ENCODE peak calls at places on chromosomes 5 and 9, in ten cellular contexts. Y is progenitor cell of endocrine pancreas, G is fibroblast of villous mesenchyme, F is stomach, N is gastrocnemius medialis, B is astrocyte, M is AG04450, R is nephron progenitor cell, T is AG04449, S is body of pancreas. C is an unnamed sample.

GRCh38 chr9:5608298-5609254 is 20.3 kb upstream of the RIC1 start:
- DNase-seq in Y (no peak), G (peak), F (no peak), N (peak), B (no peak), M (no peak), R (no peak), T (no peak), S (no peak), C (no peak)

GRCh38 chr9:91429501-91429900 is 5.9 kb upstream of the NFIL3 start:
- DNase-seq in Y (no peak), G (no peak), F (no peak), N (no peak), B (no peak), M (no peak), R (no peak), T (no peak), S (no peak), C (no peak)

GRCh38 chr5:175670358-175670757 is 12.5 kb downstream of the HRH2 start:
- DNase-seq in Y (no peak), G (no peak), F (no peak), N (no peak), B (no peak), M (no peak), R (no peak), T (no peak), S (no peak), C (no peak)

GRCh38 chr5:142032747-142033631 is 20.2 kb upstream of the GNPDA1 start:
- DNase-seq in Y (no peak), G (peak), F (no peak), N (no peak), B (no peak), M (no peak), R (no peak), T (no peak), S (no peak), C (no peak)

GRCh38 chr9:134216961-134217360 is 52.6 kb upstream of the RNU6ATAC start:
- DNase-seq in Y (no peak), G (no peak), F (no peak), N (no peak), B (no peak), M (no peak), R (no peak), T (no peak), S (no peak), C (no peak)

GRCh38 chr9:134225816-134226215 is 61.5 kb upstream of the RNU6ATAC start:
- DNase-seq in Y (no peak), G (no peak), F (no peak), N (no peak), B (no peak), M (no peak), R (no peak), T (no peak), S (no peak), C (no peak)

GRCh38 chr9:4774209-4774608 is 18.5 kb upstream of the RCL1 start:
- DNase-seq in Y (no peak), G (peak), F (no peak), N (peak), B (no peak), M (no peak), R (no peak), T (no peak), S (no peak), C (no peak)

GRCh38 chr5:55768279-55768678 is 30.4 kb downstream of the DDX4 start:
- DNase-seq in Y (no peak), G (no peak), F (no peak), N (no peak), B (no peak), M (no peak), R (no peak), T (no peak), S (no peak), C (no peak)

GRCh38 chr9:18890372-18890771 is 142.6 kb downstream of the SAXO1 start:
- DNase-seq in Y (no peak), G (peak), F (no peak), N (no peak), B (peak), M (no peak), R (no peak), T (no peak), S (no peak), C (no peak)

GRCh38 chr5:20615888-20616563 is 628.0 kb upstream of the CDH18 start:
- DNase-seq in Y (no peak), G (no peak), F (no peak), N (no peak), B (no peak), M (no peak), R (no peak), T (no peak), S (no peak), C (no peak)

GRCh38 chr5:137300411-137301240 is 198.5 kb downstream of the SPOCK1 start:
- DNase-seq in Y (no peak), G (peak), F (no peak), N (no peak), B (peak), M (no peak), R (no peak), T (no peak), S (no peak), C (no peak)

GRCh38 chr5:95711501-95712346 is 19.4 kb upstream of the RHOBTB3 start:
- DNase-seq in Y (no peak), G (no peak), F (no peak), N (no peak), B (no peak), M (no peak), R (peak), T (no peak), S (no peak), C (no peak)

GRCh38 chr5:110590187-110590586 is 136.3 kb downstream of the TMEM232 start:
- DNase-seq in Y (no peak), G (peak), F (no peak), N (no peak), B (peak), M (no peak), R (no peak), T (no peak), S (no peak), C (no peak)

GRCh38 chr5:98734646-98735045 is 38.8 kb upstream of the RGMB start:
- DNase-seq in Y (no peak), G (no peak), F (no peak), N (no peak), B (no peak), M (no peak), R (no peak), T (no peak), S (no peak), C (no peak)

GRCh38 chr5:139956342-139956741 is 86.8 kb downstream of the NRG2 start:
- DNase-seq in Y (no peak), G (no peak), F (no peak), N (no peak), B (no peak), M (no peak), R (no peak), T (no peak), S (no peak), C (no peak)

GRCh38 chr9:3088166-3088702 is 244.3 kb upstream of the PUM3 start:
- DNase-seq in Y (no peak), G (no peak), F (no peak), N (no peak), B (no peak), M (no peak), R (peak), T (no peak), S (no peak), C (no peak)

GRCh38 chr5:36885566-36886485 is 9.3 kb downstream of the NIPBL start:
- DNase-seq in Y (no peak), G (no peak), F (no peak), N (no peak), B (no peak), M (no peak), R (no peak), T (no peak), S (no peak), C (no peak)

GRCh38 chr9:94108584-94108983 is 24.3 kb downstream of the PTPDC1 start:
- DNase-seq in Y (no peak), G (peak), F (no peak), N (peak), B (peak), M (no peak), R (no peak), T (no peak), S (no peak), C (no peak)

GRCh38 chr9:121568541-121569265 is 69.1 kb upstream of the GGTA1 start:
- DNase-seq in Y (no peak), G (no peak), F (no peak), N (peak), B (peak), M (no peak), R (no peak), T (no peak), S (peak), C (no peak)

GRCh38 chr5:6765612-6766525 is 52.6 kb downstream of the TENT4A start:
- DNase-seq in Y (peak), G (peak), F (peak), N (peak), B (peak), M (peak), R (peak), T (no peak), S (peak), C (no peak)

GRCh38 chr9:83441390-83441789 is 96.8 kb downstream of the FRMD3 start:
- DNase-seq in Y (no peak), G (peak), F (peak), N (no peak), B (no peak), M (no peak), R (no peak), T (no peak), S (peak), C (no peak)

DNA sequence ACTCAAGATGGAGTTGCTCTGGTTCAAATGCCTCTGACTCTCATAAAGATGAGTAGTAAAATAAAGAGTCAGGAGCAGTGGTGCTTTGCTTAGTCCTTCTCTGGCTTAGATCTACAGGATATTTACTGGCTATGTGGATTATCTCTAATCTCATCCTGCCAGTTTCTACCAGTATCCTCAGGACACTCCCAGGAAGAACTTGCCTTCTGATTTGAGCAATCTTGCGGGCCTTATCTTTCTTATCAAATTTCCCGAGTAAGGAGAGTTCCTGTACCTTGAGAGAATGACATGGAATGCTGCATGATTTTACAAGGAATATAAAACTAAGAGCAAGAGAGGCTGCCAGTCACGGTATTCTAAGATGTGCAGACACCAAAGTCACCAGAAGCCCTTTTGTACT is 364.0 kb downstream of the ARHGEF28 start:
- DNase-seq in Y (no peak), G (no peak), F (no peak), N (no peak), B (no peak), M (no peak), R (no peak), T (no peak), S (no peak), C (no peak)
- TF ChIP-seq CTCF in Y (no peak), G (no peak), F (no peak), N (no peak), B (no peak), M (no peak), R (no peak), T (no peak), S (no peak), C (no peak)

DNA sequence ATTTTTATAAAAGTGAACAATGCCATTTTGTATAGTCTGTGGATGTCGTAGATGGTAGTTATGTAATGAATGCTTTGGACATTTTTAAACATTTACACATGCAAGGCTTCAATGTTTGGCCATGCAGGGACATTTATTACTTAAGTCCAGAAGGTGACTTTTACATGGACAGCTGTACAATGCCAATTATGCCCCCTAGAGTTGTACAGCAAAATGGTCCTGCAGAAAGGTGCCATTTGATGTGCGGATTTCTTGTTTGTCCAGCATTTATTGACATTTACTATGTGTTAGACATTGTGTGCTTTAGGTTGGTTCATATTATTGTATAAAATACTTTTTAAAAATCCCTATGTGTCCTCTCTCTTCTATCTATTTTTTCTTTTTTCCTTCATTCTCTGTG is 22.5 kb upstream of the COMMD10 start:
- DNase-seq in Y (no peak), G (no peak), F (no peak), N (no peak), B (no peak), M (no peak), R (no peak), T (no peak), S (no peak), C (no peak)
- TF ChIP-seq CTCF in Y (peak), G (no peak), F (no peak), N (no peak), B (no peak), M (no peak), R (no peak), T (no peak), S (no peak), C (no peak)

DNA sequence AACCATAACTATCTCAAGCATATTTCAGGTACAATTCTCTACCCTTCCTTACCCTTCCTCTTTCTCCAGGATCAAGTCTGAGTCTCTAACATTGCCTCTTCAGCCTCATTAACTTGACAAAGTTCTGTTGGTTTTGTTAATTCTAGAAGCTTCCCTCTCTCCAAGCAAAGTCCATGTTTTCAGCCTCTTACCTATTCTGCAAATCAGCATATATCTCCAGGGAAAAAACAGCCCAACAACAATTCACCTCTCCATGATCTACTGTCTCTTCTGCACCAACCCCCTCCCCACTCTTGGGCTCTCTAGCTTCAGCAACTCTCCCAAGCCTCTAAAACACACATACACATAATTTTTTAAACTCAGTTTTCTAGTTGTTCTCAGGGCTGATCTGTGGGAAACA is 72.2 kb downstream of the LIX1 start:
- DNase-seq in Y (no peak), G (no peak), F (no peak), N (no peak), B (no peak), M (no peak), R (no peak), T (no peak), S (no peak), C (no peak)
- TF ChIP-seq CTCF in Y (no peak), G (no peak), F (no peak), N (no peak), B (no peak), M (no peak), R (no peak), T (no peak), S (no peak), C (no peak)

GRCh38 chr5:149453618-149454415 is 74.7 kb upstream of the IL17B start:
- DNase-seq in Y (no peak), G (no peak), F (no peak), N (no peak), B (no peak), M (no peak), R (no peak), T (no peak), S (no peak), C (no peak)

GRCh38 chr5:149455889-149456409 is 76.9 kb upstream of the IL17B start:
- DNase-seq in Y (no peak), G (peak), F (no peak), N (peak), B (peak), M (no peak), R (no peak), T (no peak), S (no peak), C (no peak)

GRCh38 chr5:149450199-149450598 is 71.1 kb upstream of the IL17B start:
- DNase-seq in Y (no peak), G (peak), F (peak), N (peak), B (peak), M (peak), R (no peak), T (no peak), S (no peak), C (no peak)

GRCh38 chr5:149452007-149452664 is 73.0 kb upstream of the IL17B start:
- DNase-seq in Y (peak), G (peak), F (peak), N (no peak), B (peak), M (no peak), R (peak), T (no peak), S (peak), C (no peak)

DNA sequence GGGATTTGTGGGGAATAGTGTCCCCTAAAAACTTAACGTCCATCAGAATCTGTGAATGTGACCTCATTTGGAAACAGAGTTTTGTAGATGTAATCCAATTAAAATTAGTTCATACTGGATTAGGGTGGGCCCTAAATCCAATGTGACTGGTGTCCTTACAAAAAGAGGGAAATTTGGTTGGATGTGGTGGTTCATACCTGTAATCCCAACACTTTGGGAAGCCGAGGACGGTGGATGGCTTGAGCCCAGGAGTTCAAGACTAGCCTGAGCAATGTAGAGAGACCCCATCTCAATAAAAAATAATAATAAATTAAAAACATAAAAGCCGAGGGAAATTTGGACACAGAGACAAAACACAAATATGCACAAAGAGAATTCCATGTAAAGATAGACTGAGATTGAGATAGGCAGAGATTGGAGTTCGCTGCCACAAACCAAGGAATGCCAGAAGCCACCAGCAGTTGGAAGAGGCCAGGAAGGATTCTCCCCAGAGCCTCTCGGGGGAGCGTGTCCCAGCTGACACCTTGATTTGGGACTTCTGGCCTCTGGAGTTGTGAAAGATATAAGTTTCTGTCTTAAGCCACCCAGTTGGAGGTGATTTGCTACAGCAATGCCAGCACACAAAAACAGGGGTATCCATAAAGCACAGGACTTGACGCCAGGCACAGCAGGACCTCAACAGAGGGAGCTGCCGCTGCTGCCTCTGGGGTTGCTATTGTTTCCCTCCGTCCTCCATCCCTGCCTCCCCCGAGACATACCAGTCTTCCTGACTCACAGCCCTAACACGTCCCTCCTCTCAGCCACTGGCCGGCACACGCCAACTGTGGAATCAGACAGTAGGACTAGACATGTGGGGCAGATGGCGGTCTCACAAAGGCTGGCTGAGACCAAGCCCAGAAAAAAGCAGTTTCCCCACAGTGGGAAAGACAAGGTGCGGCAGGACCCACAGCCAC is 73.8 kb upstream of the IL17B start:
- DNase-seq in Y (no peak), G (peak), F (no peak), N (peak), B (peak), M (peak), R (no peak), T (peak), S (no peak), C (no peak)
- TF ChIP-seq CTCF in Y (no peak), G (peak), F (no peak), N (no peak), B (no peak), M (peak), R (no peak), T (peak), S (no peak), C (no peak)

GRCh38 chr5:62341783-62342475 is 35.9 kb downstream of the KIF2A start:
- DNase-seq in Y (no peak), G (no peak), F (no peak), N (no peak), B (no peak), M (no peak), R (no peak), T (no peak), S (no peak), C (no peak)

GRCh38 chr5:62343428-62343827 is 37.4 kb downstream of the KIF2A start:
- DNase-seq in Y (no peak), G (no peak), F (no peak), N (no peak), B (no peak), M (no peak), R (no peak), T (no peak), S (no peak), C (no peak)

GRCh38 chr5:62342476-62342837 is 36.5 kb downstream of the KIF2A start:
- DNase-seq in Y (no peak), G (no peak), F (no peak), N (no peak), B (no peak), M (no peak), R (no peak), T (no peak), S (no peak), C (no peak)

GRCh38 chr5:62340979-62341378 is 35.0 kb downstream of the KIF2A start:
- DNase-seq in Y (no peak), G (no peak), F (no peak), N (no peak), B (no peak), M (no peak), R (no peak), T (no peak), S (no peak), C (no peak)

DNA sequence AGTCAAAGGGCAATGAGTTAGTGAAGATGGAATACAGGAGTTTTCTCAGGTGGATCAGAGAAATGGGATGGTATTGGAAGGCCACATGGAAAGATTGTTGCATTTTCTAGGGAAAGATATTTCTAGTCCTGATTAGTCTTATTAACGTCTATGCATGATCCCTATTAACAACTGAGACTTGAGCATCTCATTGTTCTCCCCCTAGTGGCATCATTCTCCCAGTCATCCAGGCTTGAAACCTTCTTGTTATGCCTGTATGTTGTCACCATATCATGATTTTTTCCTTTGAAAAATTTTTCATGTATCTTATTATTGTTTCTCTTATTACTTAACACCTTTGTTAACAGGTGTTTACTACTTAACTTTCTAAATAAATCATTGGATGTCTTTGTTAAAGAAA is 34.4 kb downstream of the KIF2A start:
- DNase-seq in Y (no peak), G (peak), F (no peak), N (no peak), B (no peak), M (no peak), R (no peak), T (no peak), S (no peak), C (no peak)
- TF ChIP-seq CTCF in Y (peak), G (peak), F (no peak), N (peak), B (no peak), M (no peak), R (no peak), T (no peak), S (peak), C (no peak)